ENCODE peak calls at places on chromosomes 1 and 21, in seven cellular contexts. O is activated effector memory CD4-positive, alpha-beta T cell treated with Interleukin-2 at 50 U/mL for 16 hours; E is AG09309; K is activated CD8-positive, alpha-beta T cell treated with anti-CD3 and anti-CD28 coated beads for 36 hours; S is COLO829; D is stimulated activated CD4-positive, alpha-beta T cell treated with anti-CD3 and anti-CD28 coated beads, Interleukin-12 subunit alpha, Interleukin-12 subunit beta, amount 100 ng/mL, for 48 hours; T is glomerular endothelial cell. N is an unnamed sample.

GRCh38 chr1:84600796-84601195 is 26.6 kb upstream of the CTBS start:
- DNase-seq in O (no peak), E (no peak), K (no peak), S (no peak), D (no peak), T (no peak), N (no peak)

GRCh38 chr1:220798338-220798737 is 11.6 kb downstream of the MTARC1 start:
- DNase-seq in O (no peak), E (no peak), K (no peak), S (no peak), D (no peak), T (no peak), N (no peak)

GRCh38 chr1:36224537-36225297 is 474 bp downstream of the THRAP3 start:
- DNase-seq in O (no peak), E (peak), K (no peak), S (peak), D (peak), T (peak), N (peak)

GRCh38 chr21:41961282-41961701 is 7.5 kb upstream of the C2CD2 start:
- DNase-seq in O (no peak), E (no peak), K (no peak), S (no peak), D (no peak), T (no peak), N (no peak)

GRCh38 chr1:11207898-11208611 is 18.9 kb downstream of the ANGPTL7 start:
- DNase-seq in O (no peak), E (no peak), K (no peak), S (no peak), D (no peak), T (no peak), N (no peak)

GRCh38 chr1:150407330-150407729 is 43.4 kb downstream of the RPRD2 start:
- DNase-seq in O (no peak), E (no peak), K (no peak), S (no peak), D (no peak), T (no peak), N (no peak)

GRCh38 chr1:117367769-117368059 is 465 bp downstream of the MAN1A2 start:
- DNase-seq in O (no peak), E (no peak), K (peak), S (no peak), D (no peak), T (no peak), N (no peak)

GRCh38 chr1:78687914-78688313 is 38.3 kb downstream of the IFI44 start:
- DNase-seq in O (no peak), E (no peak), K (no peak), S (peak), D (no peak), T (no peak), N (no peak)

GRCh38 chr1:32199717-32200072 is 700 bp upstream of the CCDC28B start:
- DNase-seq in O (no peak), E (no peak), K (no peak), S (no peak), D (no peak), T (no peak), N (peak)

GRCh38 chr1:226723640-226724532 is 15.2 kb downstream of the ITPKB start:
- DNase-seq in O (no peak), E (no peak), K (peak), S (peak), D (no peak), T (no peak), N (peak)

GRCh38 chr1:104780470-104781078 is 1030.9 kb downstream of the AMY1C start:
- DNase-seq in O (no peak), E (no peak), K (peak), S (peak), D (no peak), T (no peak), N (peak)

GRCh38 chr1:7847599-7847998 is 5.3 kb downstream of the UTS2 start:
- DNase-seq in O (no peak), E (peak), K (no peak), S (no peak), D (no peak), T (no peak), N (no peak)

GRCh38 chr1:48526045-48526714 is 54.2 kb upstream of the SPATA6 start:
- DNase-seq in O (no peak), E (peak), K (no peak), S (no peak), D (no peak), T (no peak), N (no peak)

GRCh38 chr1:244796719-244797406 is 38.6 kb upstream of the COX20 start:
- DNase-seq in O (peak), E (peak), K (peak), S (peak), D (peak), T (no peak), N (peak)

GRCh38 chr1:36323636-36324321 is at the start of gene EVA1B:
- DNase-seq in O (peak), E (peak), K (peak), S (peak), D (peak), T (no peak), N (peak)

GRCh38 chr1:107389410-107390075 is 248.7 kb downstream of the NTNG1 start:
- DNase-seq in O (no peak), E (no peak), K (no peak), S (no peak), D (no peak), T (no peak), N (peak)

GRCh38 chr1:246435421-246436041 is 71.5 kb downstream of the SMYD3 start:
- DNase-seq in O (no peak), E (no peak), K (no peak), S (no peak), D (no peak), T (no peak), N (no peak)

GRCh38 chr1:186828612-186829542 is at the start of gene PLA2G4A:
- DNase-seq in O (no peak), E (no peak), K (peak), S (peak), D (no peak), T (peak), N (peak)

GRCh38 chr1:201184734-201185453 is 5.7 kb upstream of the IGFN1 start:
- DNase-seq in O (no peak), E (peak), K (no peak), S (peak), D (no peak), T (no peak), N (peak)

GRCh38 chr1:116167625-116168276 is 56.6 kb downstream of the MAB21L3 start:
- DNase-seq in O (no peak), E (no peak), K (no peak), S (no peak), D (no peak), T (no peak), N (peak)

GRCh38 chr1:110498270-110498669 is 20.7 kb downstream of the KCNA10 start:
- DNase-seq in O (no peak), E (no peak), K (no peak), S (no peak), D (no peak), T (no peak), N (no peak)

GRCh38 chr1:51516639-51517158 is 2.4 kb downstream of the EPS15 start:
- DNase-seq in O (no peak), E (no peak), K (peak), S (no peak), D (no peak), T (no peak), N (no peak)

GRCh38 chr1:94863919-94864318 is 43.8 kb downstream of the SLC44A3 start:
- DNase-seq in O (no peak), E (no peak), K (no peak), S (peak), D (no peak), T (peak), N (peak)

GRCh38 chr1:207962716-207963428 is 51.9 kb upstream of the CD34 start:
- DNase-seq in O (no peak), E (no peak), K (peak), S (no peak), D (peak), T (no peak), N (peak)

GRCh38 chr1:214549604-214550338 is 1.6 kb downstream of the PTPN14 start:
- DNase-seq in O (no peak), E (no peak), K (no peak), S (peak), D (no peak), T (no peak), N (peak)

GRCh38 chr1:17721444-17721843 is 33.7 kb upstream of the ACTL8 start:
- DNase-seq in O (no peak), E (no peak), K (no peak), S (no peak), D (no peak), T (no peak), N (no peak)

GRCh38 chr1:214418380-214418779 is 133.0 kb downstream of the PTPN14 start:
- DNase-seq in O (no peak), E (no peak), K (no peak), S (no peak), D (no peak), T (no peak), N (no peak)

GRCh38 chr1:84571150-84571535 is 3.1 kb downstream of the CTBS start:
- DNase-seq in O (no peak), E (no peak), K (no peak), S (no peak), D (no peak), T (no peak), N (no peak)

GRCh38 chr1:83942914-83943313 is 56.0 kb downstream of the TTLL7 start:
- DNase-seq in O (no peak), E (no peak), K (no peak), S (no peak), D (no peak), T (no peak), N (no peak)

GRCh38 chr1:7302126-7302525 is 469.0 kb upstream of the VAMP3 start:
- DNase-seq in O (no peak), E (no peak), K (no peak), S (no peak), D (no peak), T (no peak), N (no peak)

GRCh38 chr1:224510880-224511645 is 76.5 kb upstream of the WDR26 start:
- DNase-seq in O (no peak), E (no peak), K (no peak), S (peak), D (no peak), T (no peak), N (no peak)

GRCh38 chr1:206484901-206485300 is 14.6 kb downstream of the IKBKE start:
- DNase-seq in O (no peak), E (no peak), K (no peak), S (no peak), D (no peak), T (no peak), N (no peak)

GRCh38 chr1:172932981-172933380 is 117.8 kb downstream of the TNFSF18 start:
- DNase-seq in O (no peak), E (no peak), K (no peak), S (no peak), D (no peak), T (no peak), N (no peak)

GRCh38 chr1:209485167-209485566 is 98.3 kb upstream of the CAMK1G start:
- DNase-seq in O (no peak), E (no peak), K (no peak), S (peak), D (no peak), T (no peak), N (no peak)

GRCh38 chr1:244964112-244964971 is 100.0 kb upstream of the HNRNPU start:
- DNase-seq in O (no peak), E (peak), K (peak), S (peak), D (no peak), T (no peak), N (peak)

GRCh38 chr1:247966520-247967204 is 1.6 kb downstream of the OR2AK2 start:
- DNase-seq in O (no peak), E (no peak), K (no peak), S (no peak), D (no peak), T (no peak), N (no peak)

N was measured in left kidney.